ENCODE peak calls at places on chromosome 13, in ten cellular contexts. One of them, this sample, is unnamed.
A peak's percentile ranks its signal among the peaks of the same experiment; 100 is the strongest.

GRCh38 chr13:41546372-41547252 is 89.3 kb downstream of the RGCC start:
- DNase-seq in left ventricle myocardium inferior: no peak
- DNase-seq in thoracic aorta: no peak
- DNase-seq in iPS DF 6.9: no peak
- DNase-seq in A549: no peak
- DNase-seq in right lobe of liver: no peak
- DNase-seq in A673: no peak
- DNase-seq in fibroblast of lung: peak; percentile 94
- DNase-seq in ovary: no peak
- DNase-seq in SJSA1: peak; percentile 60
- DNase-seq in this sample: no peak

GRCh38 chr13:91133941-91134772 is 213.3 kb upstream of the MIR17HG start:
- DNase-seq in SJSA1: peak; percentile 18
- DNase-seq in ovary: no peak
- DNase-seq in left ventricle myocardium inferior: no peak
- DNase-seq in A673: peak; percentile 74
- DNase-seq in right lobe of liver: no peak
- DNase-seq in fibroblast of lung: peak; percentile 60
- DNase-seq in thoracic aorta: no peak
- DNase-seq in iPS DF 6.9: no peak
- DNase-seq in A549: peak; percentile 57
- DNase-seq in this sample: peak; percentile 23

GRCh38 chr13:39616087-39616694 is 13.2 kb upstream of the LHFPL6 start:
- DNase-seq in A673: peak; percentile 89
- DNase-seq in left ventricle myocardium inferior: no peak
- DNase-seq in right lobe of liver: no peak
- DNase-seq in ovary: peak; percentile 29
- DNase-seq in A549: peak; percentile 54
- DNase-seq in iPS DF 6.9: peak; percentile 76
- DNase-seq in fibroblast of lung: peak; percentile 47
- DNase-seq in SJSA1: peak; percentile 25
- DNase-seq in thoracic aorta: no peak
- DNase-seq in this sample: peak; percentile 29

GRCh38 chr13:101545521-101545920 is 93.0 kb downstream of the ITGBL1 start:
- DNase-seq in SJSA1: no peak
- DNase-seq in ovary: no peak
- DNase-seq in fibroblast of lung: no peak
- DNase-seq in thoracic aorta: no peak
- DNase-seq in A673: no peak
- DNase-seq in A549: no peak
- DNase-seq in iPS DF 6.9: no peak
- DNase-seq in left ventricle myocardium inferior: no peak
- DNase-seq in right lobe of liver: no peak
- DNase-seq in this sample: no peak

GRCh38 chr13:50129923-50130685 is 114.9 kb downstream of the KCNRG start:
- DNase-seq in ovary: no peak
- DNase-seq in SJSA1: peak; percentile 23
- DNase-seq in A549: peak; percentile 22
- DNase-seq in iPS DF 6.9: no peak
- DNase-seq in A673: peak; percentile 41
- DNase-seq in right lobe of liver: peak; percentile 36
- DNase-seq in thoracic aorta: no peak
- DNase-seq in fibroblast of lung: peak; percentile 35
- DNase-seq in left ventricle myocardium inferior: peak; percentile 37
- DNase-seq in this sample: peak; percentile 43

GRCh38 chr13:21326155-21327030 is 132.7 kb downstream of the ZDHHC20 start:
- DNase-seq in thoracic aorta: no peak
- DNase-seq in A549: no peak
- DNase-seq in iPS DF 6.9: no peak
- DNase-seq in SJSA1: peak; percentile 37
- DNase-seq in ovary: peak; percentile 30
- DNase-seq in fibroblast of lung: peak; percentile 46
- DNase-seq in A673: no peak
- DNase-seq in left ventricle myocardium inferior: no peak
- DNase-seq in right lobe of liver: no peak
- DNase-seq in this sample: peak; percentile 24

GRCh38 chr13:99124695-99125334 is 75.8 kb upstream of the UBAC2 start:
- DNase-seq in ovary: no peak
- DNase-seq in right lobe of liver: no peak
- DNase-seq in thoracic aorta: no peak
- DNase-seq in fibroblast of lung: peak; percentile 79
- DNase-seq in left ventricle myocardium inferior: no peak
- DNase-seq in iPS DF 6.9: no peak
- DNase-seq in SJSA1: peak; percentile 94
- DNase-seq in A673: peak; percentile 65
- DNase-seq in A549: peak; percentile 40
- DNase-seq in this sample: no peak

GRCh38 chr13:94178625-94179244 is 300.7 kb downstream of the DCT start:
- DNase-seq in right lobe of liver: no peak
- DNase-seq in fibroblast of lung: peak; percentile 18
- DNase-seq in ovary: no peak
- DNase-seq in left ventricle myocardium inferior: no peak
- DNase-seq in A673: peak; percentile 39
- DNase-seq in A549: no peak
- DNase-seq in SJSA1: no peak
- DNase-seq in thoracic aorta: no peak
- DNase-seq in iPS DF 6.9: no peak
- DNase-seq in this sample: no peak

GRCh38 chr13:24253520-24254150 is 55.7 kb upstream of the C1QTNF9 start:
- DNase-seq in ovary: no peak
- DNase-seq in left ventricle myocardium inferior: no peak
- DNase-seq in fibroblast of lung: no peak
- DNase-seq in A673: no peak
- DNase-seq in A549: no peak
- DNase-seq in iPS DF 6.9: no peak
- DNase-seq in SJSA1: no peak
- DNase-seq in thoracic aorta: no peak
- DNase-seq in right lobe of liver: no peak
- DNase-seq in this sample: no peak

GRCh38 chr13:71316964-71317363 is 550.0 kb downstream of the DACH1 start:
- DNase-seq in iPS DF 6.9: no peak
- DNase-seq in SJSA1: no peak
- DNase-seq in left ventricle myocardium inferior: no peak
- DNase-seq in fibroblast of lung: no peak
- DNase-seq in A673: no peak
- DNase-seq in ovary: no peak
- DNase-seq in thoracic aorta: no peak
- DNase-seq in right lobe of liver: no peak
- DNase-seq in A549: no peak
- DNase-seq in this sample: no peak

GRCh38 chr13:114049026-114049425 is 75.2 kb upstream of the C13orf46 start:
- DNase-seq in A673: no peak
- DNase-seq in fibroblast of lung: no peak
- DNase-seq in SJSA1: no peak
- DNase-seq in left ventricle myocardium inferior: no peak
- DNase-seq in A549: no peak
- DNase-seq in thoracic aorta: no peak
- DNase-seq in right lobe of liver: no peak
- DNase-seq in ovary: no peak
- DNase-seq in iPS DF 6.9: no peak
- DNase-seq in this sample: no peak
- H3K4me1 ChIP-seq in A673: no peaks in the 10 kb centered on the region
- H3K4me1 ChIP-seq in fibroblast of lung: peaks cover 12% of the 10 kb centered on the region
- H3K4me1 ChIP-seq in SJSA1: peaks cover 11% of the 10 kb centered on the region
- H3K4me1 ChIP-seq in left ventricle myocardium inferior: peaks cover 8% of the 10 kb centered on the region
- H3K4me1 ChIP-seq in A549: peaks cover 6% of the 10 kb centered on the region
- H3K4me1 ChIP-seq in thoracic aorta: no peaks in the 10 kb centered on the region
- H3K4me1 ChIP-seq in right lobe of liver: no peaks in the 10 kb centered on the region
- H3K4me1 ChIP-seq in ovary: peaks cover 6% of the 10 kb centered on the region
- H3K4me1 ChIP-seq in iPS DF 6.9: peaks cover 2% of the 10 kb centered on the region
- H3K4me1 ChIP-seq in this sample: no peaks in the 10 kb centered on the region

GRCh38 chr13:33208290-33208990 is 77.1 kb downstream of the STARD13 start:
- DNase-seq in iPS DF 6.9: no peak
- DNase-seq in left ventricle myocardium inferior: no peak
- DNase-seq in ovary: no peak
- DNase-seq in A549: no peak
- DNase-seq in thoracic aorta: no peak
- DNase-seq in right lobe of liver: no peak
- DNase-seq in fibroblast of lung: no peak
- DNase-seq in SJSA1: no peak
- DNase-seq in A673: no peak
- DNase-seq in this sample: no peak
- H3K4me1 ChIP-seq in iPS DF 6.9: peaks cover 3% of the 10 kb centered on the region
- H3K4me1 ChIP-seq in left ventricle myocardium inferior: peaks cover 70% of the 10 kb centered on the region
- H3K4me1 ChIP-seq in ovary: peaks cover 12% of the 10 kb centered on the region
- H3K4me1 ChIP-seq in A549: no peaks in the 10 kb centered on the region
- H3K4me1 ChIP-seq in thoracic aorta: peaks cover 8% of the 10 kb centered on the region
- H3K4me1 ChIP-seq in right lobe of liver: no peaks in the 10 kb centered on the region
- H3K4me1 ChIP-seq in fibroblast of lung: peaks cover 27% of the 10 kb centered on the region
- H3K4me1 ChIP-seq in SJSA1: peaks cover 43% of the 10 kb centered on the region
- H3K4me1 ChIP-seq in A673: peaks cover 63% of the 10 kb centered on the region
- H3K4me1 ChIP-seq in this sample: peaks cover 62% of the 10 kb centered on the region

GRCh38 chr13:25688524-25688923 is 316.8 kb downstream of the ATP8A2 start:
- DNase-seq in ovary: no peak
- DNase-seq in right lobe of liver: no peak
- DNase-seq in A673: no peak
- DNase-seq in thoracic aorta: no peak
- DNase-seq in SJSA1: no peak
- DNase-seq in iPS DF 6.9: no peak
- DNase-seq in left ventricle myocardium inferior: no peak
- DNase-seq in fibroblast of lung: no peak
- DNase-seq in A549: no peak
- DNase-seq in this sample: no peak
- H3K4me1 ChIP-seq in ovary: peaks cover 2% of the 10 kb centered on the region
- H3K4me1 ChIP-seq in right lobe of liver: no peaks in the 10 kb centered on the region
- H3K4me1 ChIP-seq in A673: no peaks in the 10 kb centered on the region
- H3K4me1 ChIP-seq in thoracic aorta: no peaks in the 10 kb centered on the region
- H3K4me1 ChIP-seq in SJSA1: no peaks in the 10 kb centered on the region
- H3K4me1 ChIP-seq in iPS DF 6.9: no peaks in the 10 kb centered on the region
- H3K4me1 ChIP-seq in left ventricle myocardium inferior: peaks cover 11% of the 10 kb centered on the region
- H3K4me1 ChIP-seq in fibroblast of lung: no peaks in the 10 kb centered on the region
- H3K4me1 ChIP-seq in A549: no peaks in the 10 kb centered on the region
- H3K4me1 ChIP-seq in this sample: peaks cover 16% of the 10 kb centered on the region

GRCh38 chr13:95261956-95262355 is 39.3 kb downstream of the ABCC4 start:
- DNase-seq in left ventricle myocardium inferior: no peak
- DNase-seq in A549: no peak
- DNase-seq in iPS DF 6.9: no peak
- DNase-seq in ovary: no peak
- DNase-seq in thoracic aorta: no peak
- DNase-seq in fibroblast of lung: no peak
- DNase-seq in SJSA1: no peak
- DNase-seq in A673: no peak
- DNase-seq in right lobe of liver: no peak
- DNase-seq in this sample: no peak
- H3K4me1 ChIP-seq in left ventricle myocardium inferior: no peaks in the 10 kb centered on the region
- H3K4me1 ChIP-seq in A549: peaks cover 74% of the 10 kb centered on the region
- H3K4me1 ChIP-seq in iPS DF 6.9: no peaks in the 10 kb centered on the region
- H3K4me1 ChIP-seq in ovary: no peaks in the 10 kb centered on the region
- H3K4me1 ChIP-seq in thoracic aorta: no peaks in the 10 kb centered on the region
- H3K4me1 ChIP-seq in fibroblast of lung: peaks cover under 1% of the 10 kb centered on the region
- H3K4me1 ChIP-seq in SJSA1: peaks cover 5% of the 10 kb centered on the region
- H3K4me1 ChIP-seq in A673: no peaks in the 10 kb centered on the region
- H3K4me1 ChIP-seq in right lobe of liver: no peaks in the 10 kb centered on the region
- H3K4me1 ChIP-seq in this sample: no peaks in the 10 kb centered on the region

GRCh38 chr13:110309661-110310524 is 2.8 kb downstream of the COL4A2 start:
- DNase-seq in thoracic aorta: no peak
- DNase-seq in left ventricle myocardium inferior: no peak
- DNase-seq in fibroblast of lung: no peak
- DNase-seq in A549: no peak
- DNase-seq in iPS DF 6.9: no peak
- DNase-seq in ovary: no peak
- DNase-seq in right lobe of liver: no peak
- DNase-seq in SJSA1: peak; percentile 47
- DNase-seq in A673: no peak
- DNase-seq in this sample: no peak
- H3K4me1 ChIP-seq in thoracic aorta: peaks cover 21% of the 10 kb centered on the region
- H3K4me1 ChIP-seq in left ventricle myocardium inferior: peaks cover 95% of the 10 kb centered on the region
- H3K4me1 ChIP-seq in fibroblast of lung: peaks cover 15% of the 10 kb centered on the region
- H3K4me1 ChIP-seq in A549: peaks cover 52% of the 10 kb centered on the region
- H3K4me1 ChIP-seq in iPS DF 6.9: no peaks in the 10 kb centered on the region
- H3K4me1 ChIP-seq in ovary: peaks cover 28% of the 10 kb centered on the region
- H3K4me1 ChIP-seq in right lobe of liver: no peaks in the 10 kb centered on the region
- H3K4me1 ChIP-seq in SJSA1: peaks cover 74% of the 10 kb centered on the region
- H3K4me1 ChIP-seq in A673: peaks cover 53% of the 10 kb centered on the region
- H3K4me1 ChIP-seq in this sample: peaks cover 17% of the 10 kb centered on the region

DNA sequence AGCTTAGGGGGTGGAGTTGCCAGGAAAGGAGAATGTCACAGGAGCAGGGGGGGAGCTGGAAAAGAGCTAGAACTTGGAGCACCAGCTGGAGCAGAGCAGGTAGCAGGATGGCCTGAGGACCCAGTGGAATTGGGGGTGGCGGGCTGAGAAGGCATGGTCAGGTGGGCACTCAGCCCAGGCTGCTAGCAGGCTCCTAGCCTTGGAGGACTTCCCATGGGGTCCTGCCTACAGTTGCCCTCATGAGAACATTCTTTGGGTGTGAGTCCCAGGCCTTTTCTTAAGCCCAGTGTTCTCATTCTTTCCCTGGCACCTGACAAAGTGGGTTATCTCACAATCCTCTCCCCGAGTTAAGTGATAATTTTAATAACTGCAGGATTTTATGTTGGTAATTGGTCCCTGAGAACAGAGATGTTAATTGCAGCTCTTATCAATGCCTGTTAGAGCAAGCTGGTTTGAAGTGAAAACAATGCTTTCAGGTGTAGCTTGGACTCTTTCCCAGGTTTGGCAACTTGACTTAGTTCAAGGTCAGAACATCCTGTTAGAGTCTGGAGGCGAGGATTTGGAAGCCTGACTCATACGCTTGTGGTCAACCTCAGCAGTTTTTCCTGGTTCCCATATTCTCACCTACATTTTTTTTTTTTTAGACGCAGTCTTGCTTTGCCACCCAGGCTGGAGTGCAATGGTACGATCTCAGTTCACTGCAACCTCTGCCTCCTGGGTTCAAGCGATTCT is 18.1 kb upstream of the OLFM4 start:
- DNase-seq in fibroblast of lung: no peak
- DNase-seq in ovary: no peak
- DNase-seq in SJSA1: no peak
- DNase-seq in A673: no peak
- DNase-seq in right lobe of liver: no peak
- DNase-seq in iPS DF 6.9: no peak
- DNase-seq in A549: no peak
- DNase-seq in thoracic aorta: no peak
- DNase-seq in left ventricle myocardium inferior: no peak
- DNase-seq in this sample: no peak
- H3K4me1 ChIP-seq in fibroblast of lung: no peaks in the 10 kb centered on the region
- H3K4me1 ChIP-seq in ovary: no peaks in the 10 kb centered on the region
- H3K4me1 ChIP-seq in SJSA1: no peaks in the 10 kb centered on the region
- H3K4me1 ChIP-seq in A673: no peaks in the 10 kb centered on the region
- H3K4me1 ChIP-seq in right lobe of liver: no peaks in the 10 kb centered on the region
- H3K4me1 ChIP-seq in iPS DF 6.9: no peaks in the 10 kb centered on the region
- H3K4me1 ChIP-seq in A549: no peaks in the 10 kb centered on the region
- H3K4me1 ChIP-seq in thoracic aorta: no peaks in the 10 kb centered on the region
- H3K4me1 ChIP-seq in left ventricle myocardium inferior: no peaks in the 10 kb centered on the region
- H3K4me1 ChIP-seq in this sample: no peaks in the 10 kb centered on the region

GRCh38 chr13:51797664-51798488 is 6.1 kb downstream of the DHRS12 start:
- DNase-seq in fibroblast of lung: peak; percentile 55
- DNase-seq in iPS DF 6.9: no peak
- DNase-seq in A549: peak; percentile 67
- DNase-seq in A673: peak; percentile 63
- DNase-seq in left ventricle myocardium inferior: no peak
- DNase-seq in ovary: no peak
- DNase-seq in thoracic aorta: no peak
- DNase-seq in SJSA1: no peak
- DNase-seq in right lobe of liver: peak; percentile 49
- DNase-seq in this sample: no peak
- H3K4me1 ChIP-seq in fibroblast of lung: peaks cover 15% of the 10 kb centered on the region
- H3K4me1 ChIP-seq in iPS DF 6.9: peaks cover 6% of the 10 kb centered on the region
- H3K4me1 ChIP-seq in A549: peaks cover 31% of the 10 kb centered on the region
- H3K4me1 ChIP-seq in A673: peaks cover 13% of the 10 kb centered on the region
- H3K4me1 ChIP-seq in left ventricle myocardium inferior: peaks cover 27% of the 10 kb centered on the region
- H3K4me1 ChIP-seq in ovary: peaks cover 14% of the 10 kb centered on the region
- H3K4me1 ChIP-seq in thoracic aorta: peaks cover 17% of the 10 kb centered on the region
- H3K4me1 ChIP-seq in SJSA1: peaks cover 31% of the 10 kb centered on the region
- H3K4me1 ChIP-seq in right lobe of liver: no peaks in the 10 kb centered on the region
- H3K4me1 ChIP-seq in this sample: peaks cover 27% of the 10 kb centered on the region

This sample was measured in heart left ventricle.